ENCODE peak calls at places on chromosome 21, in ten cellular contexts. T is fibroblast of lung; X is GM12865; M is stomach; H is pancreas; R is cardiac fibroblast; A is CD8-positive, alpha-beta T cell; V is germinal center; N is CD8-positive, alpha-beta memory T cell; W is stimulated activated CD8-positive, alpha-beta memory T cell treated with anti-CD3 and anti-CD28 coated beads, Interleukin-4, amount 100 ng/mL, for 4 hours. F is an unnamed sample.

GRCh38 chr21:27024316-27024715 is 57.4 kb upstream of the ADAMTS5 start:
- DNase-seq in T (peak; percentile 58), M (no peak), R (peak; percentile 50), N (no peak), W (no peak), A (no peak), V (no peak), X (no peak), H (no peak), F (peak; percentile 37)

GRCh38 chr21:37204580-37204979 is 62.6 kb downstream of the VPS26C start:
- DNase-seq in A (no peak), V (no peak), T (no peak), X (no peak), W (no peak), N (no peak), H (no peak), M (no peak), R (no peak), F (no peak)

GRCh38 chr21:38663282-38663681 is 142.4 kb upstream of the ETS2 start:
- DNase-seq in H (no peak), M (no peak), X (no peak), V (no peak), R (no peak), T (no peak), A (no peak), W (no peak), N (no peak), F (no peak)

GRCh38 chr21:34229361-34229760 is 134.4 kb upstream of the KCNE2 start:
- DNase-seq in V (no peak), N (no peak), W (no peak), M (no peak), R (no peak), H (no peak), T (no peak), A (no peak), X (no peak), F (no peak)

GRCh38 chr21:39153842-39154241 is 29.4 kb downstream of the PSMG1 start:
- DNase-seq in T (no peak), X (no peak), H (no peak), W (no peak), V (no peak), N (no peak), A (no peak), M (no peak), R (no peak), F (no peak)

GRCh38 chr21:41752231-41752681 is 14.6 kb downstream of the RIPK4 start:
- DNase-seq in W (no peak), N (no peak), H (no peak), T (peak; percentile 74), M (no peak), X (no peak), V (no peak), A (no peak), R (peak; percentile 39), F (peak; percentile 63)

GRCh38 chr21:35102488-35103407 is 53.6 kb upstream of the RUNX1 start:
- DNase-seq in X (peak; percentile 1), T (peak; percentile 34), R (no peak), W (peak; percentile 2), A (no peak), H (no peak), V (peak; percentile 80), N (no peak), M (peak; percentile 27), F (no peak)

GRCh38 chr21:17989780-17990179 is 170.6 kb upstream of the C21orf91 start:
- DNase-seq in V (no peak), H (no peak), A (no peak), N (no peak), X (no peak), T (no peak), M (no peak), W (no peak), R (no peak), F (no peak)

GRCh38 chr21:39484711-39485264 is 33.0 kb downstream of the SH3BGR start:
- DNase-seq in H (no peak), T (no peak), N (no peak), M (no peak), W (no peak), A (no peak), X (no peak), V (no peak), R (peak; percentile 4), F (no peak)

GRCh38 chr21:36640260-36641244 is 58.4 kb upstream of the SIM2 start:
- DNase-seq in T (no peak), N (no peak), M (no peak), W (no peak), H (no peak), X (no peak), A (no peak), V (no peak), R (no peak), F (no peak)

GRCh38 chr21:45438391-45439145 is 33.6 kb downstream of the COL18A1 start:
- DNase-seq in M (no peak), T (no peak), V (no peak), R (no peak), N (no peak), A (no peak), W (no peak), H (no peak), X (no peak), F (no peak)

GRCh38 chr21:38289697-38290096 is 32.9 kb downstream of the KCNJ15 start:
- DNase-seq in N (no peak), H (no peak), T (peak; percentile 97), A (no peak), M (no peak), W (no peak), R (peak; percentile 98), V (no peak), X (peak; percentile 31), F (peak; percentile 50)

GRCh38 chr21:27206368-27206982 is 239.6 kb upstream of the ADAMTS5 start:
- DNase-seq in V (no peak), X (no peak), R (no peak), H (no peak), W (no peak), A (no peak), N (no peak), M (no peak), T (no peak), F (peak; percentile 21)

GRCh38 chr21:15444118-15444960 is 285.4 kb upstream of the USP25 start:
- DNase-seq in V (no peak), T (no peak), M (no peak), A (no peak), N (no peak), R (no peak), W (no peak), X (no peak), H (no peak), F (no peak)

GRCh38 chr21:42063578-42064521 is 7.3 kb upstream of the UMODL1 start:
- DNase-seq in A (no peak), X (peak; percentile 83), T (no peak), M (peak; percentile 73), W (peak; percentile 19), V (peak; percentile 79), R (no peak), N (peak; percentile 34), H (peak; percentile 77), F (no peak)

GRCh38 chr21:42421018-42421793 is 17.5 kb downstream of the UBASH3A start:
- DNase-seq in A (no peak), V (no peak), H (no peak), X (no peak), R (no peak), M (no peak), W (no peak), T (no peak), N (no peak), F (no peak)

GRCh38 chr21:35019631-35020032 is 29.5 kb downstream of the RUNX1 start:
- DNase-seq in W (no peak), A (no peak), H (peak; percentile 76), M (peak; percentile 75), V (no peak), T (no peak), X (no peak), N (no peak), R (no peak), F (no peak)

GRCh38 chr21:20004353-20004752 is 993.9 kb upstream of the NCAM2 start:
- DNase-seq in X (no peak), T (no peak), A (no peak), N (no peak), V (no peak), M (no peak), W (no peak), R (peak; percentile 1), H (no peak), F (no peak)

GRCh38 chr21:31011412-31011811 is 26.9 kb downstream of the KRTAP19-8 start:
- DNase-seq in R (no peak), T (no peak), M (no peak), A (no peak), H (no peak), V (no peak), X (peak; percentile 23), W (no peak), N (no peak), F (no peak)

GRCh38 chr21:29366532-29366931 is 67.8 kb downstream of the BACH1 start:
- DNase-seq in W (no peak), X (no peak), M (no peak), A (no peak), T (no peak), N (no peak), R (no peak), H (no peak), V (no peak), F (no peak)

GRCh38 chr21:45640001-45640887 is 3.3 kb upstream of the PCBP3 start:
- DNase-seq in T (no peak), H (no peak), N (no peak), R (no peak), A (no peak), M (no peak), V (peak; percentile 54), W (no peak), X (no peak), F (no peak)

GRCh38 chr21:46122241-46122671 is 24.3 kb downstream of the COL6A2 start:
- DNase-seq in V (no peak), R (peak; percentile 61), X (no peak), A (no peak), M (peak; percentile 24), H (no peak), W (no peak), N (peak; percentile 1), T (peak; percentile 71), F (no peak)

GRCh38 chr21:31929548-31929947 is 56.7 kb downstream of the HUNK start:
- DNase-seq in T (no peak), H (no peak), X (no peak), R (no peak), N (no peak), A (no peak), V (no peak), M (no peak), W (no peak), F (no peak)

GRCh38 chr21:37855568-37856391 is 60.5 kb downstream of the KCNJ6 start:
- DNase-seq in R (peak; percentile 50), V (no peak), H (no peak), W (no peak), X (no peak), T (peak; percentile 86), A (no peak), N (no peak), M (no peak), F (no peak)

GRCh38 chr21:43957128-43957571 is 55.0 kb upstream of the TRAPPC10 start:
- DNase-seq in N (no peak), V (no peak), X (no peak), W (no peak), A (no peak), R (no peak), H (no peak), T (no peak), M (no peak), F (no peak)

GRCh38 chr21:45865106-45865835 is 116.3 kb upstream of the COL6A1 start:
- DNase-seq in X (no peak), T (peak; percentile 73), M (no peak), V (no peak), N (no peak), W (no peak), R (peak; percentile 86), A (no peak), H (no peak), F (peak; percentile 74)

GRCh38 chr21:36820176-36821031 is 121.5 kb downstream of the SIM2 start:
- DNase-seq in A (no peak), V (no peak), R (peak; percentile 29), X (no peak), H (no peak), T (no peak), N (no peak), M (no peak), W (no peak), F (no peak)